ENCODE peak calls at places on chromosomes 7 and 10, in six cellular contexts. R, Y, K, D, C and P are unnamed samples.

GRCh38 chr10:12835709-12836108 is 165.8 kb downstream of the CCDC3 start:
- DNase-seq in R (peak; percentile 33), Y (no peak), K (no peak), D (no peak), C (no peak), P (no peak)

GRCh38 chr10:132193907-132194552 is 7.3 kb downstream of the DPYSL4 start:
- DNase-seq in R (peak; percentile 16), Y (no peak), K (peak; percentile 51), D (peak; percentile 76), C (no peak), P (peak; percentile 85)

GRCh38 chr10:48458662-48459048 is 146.2 kb downstream of the ARHGAP22 start:
- DNase-seq in R (no peak), Y (no peak), K (no peak), D (no peak), C (no peak), P (no peak)

GRCh38 chr10:46283217-46283944 is 3.4 kb upstream of the ANTXRL start:
- DNase-seq in R (no peak), Y (no peak), K (no peak), D (no peak), C (no peak), P (no peak)

GRCh38 chr10:125708971-125709503 is 10.5 kb upstream of the EDRF1 start:
- DNase-seq in R (no peak), Y (no peak), K (no peak), D (no peak), C (no peak), P (no peak)

GRCh38 chr7:24241216-24241615 is 42.8 kb upstream of the NPY start:
- DNase-seq in R (no peak), Y (no peak), K (no peak), D (no peak), C (no peak), P (no peak)

GRCh38 chr10:60099998-60100747 is 193.8 kb upstream of the CCDC6 start:
- DNase-seq in R (no peak), Y (no peak), K (no peak), D (no peak), C (peak; percentile 24), P (no peak)

GRCh38 chr10:82668266-82668665 is 793.3 kb downstream of the NRG3 start:
- DNase-seq in R (no peak), Y (no peak), K (no peak), D (no peak), C (no peak), P (no peak)

GRCh38 chr10:4243651-4244050 is 458.6 kb upstream of the KLF6 start:
- DNase-seq in R (no peak), Y (peak; percentile 67), K (no peak), D (no peak), C (no peak), P (no peak)

GRCh38 chr10:45457487-45457886 is 83.5 kb downstream of the ALOX5 start:
- DNase-seq in R (no peak), Y (no peak), K (no peak), D (no peak), C (no peak), P (no peak)

GRCh38 chr7:95723583-95724180 is 48.7 kb upstream of the DYNC1I1 start:
- DNase-seq in R (no peak), Y (no peak), K (no peak), D (peak; percentile 56), C (peak; percentile 31), P (no peak)

GRCh38 chr10:60901561-60902235 is 42.3 kb downstream of the RHOBTB1 start:
- DNase-seq in R (peak; percentile 60), Y (no peak), K (no peak), D (no peak), C (no peak), P (no peak)

GRCh38 chr10:29048506-29048905 is 240.4 kb upstream of the LYZL1 start:
- DNase-seq in R (no peak), Y (no peak), K (no peak), D (no peak), C (no peak), P (no peak)

GRCh38 chr7:44533301-44534055 is 7.7 kb downstream of the NPC1L1 start:
- DNase-seq in R (no peak), Y (no peak), K (no peak), D (no peak), C (peak; percentile 17), P (no peak)

GRCh38 chr7:112481833-112482669 is 1.3 kb downstream of the LSMEM1 start:
- DNase-seq in R (peak; percentile 48), Y (peak; percentile 90), K (peak; percentile 69), D (no peak), C (no peak), P (no peak)

GRCh38 chr7:104664648-104665047 is 336.2 kb downstream of the LHFPL3 start:
- DNase-seq in R (no peak), Y (no peak), K (no peak), D (no peak), C (no peak), P (no peak)

DNA sequence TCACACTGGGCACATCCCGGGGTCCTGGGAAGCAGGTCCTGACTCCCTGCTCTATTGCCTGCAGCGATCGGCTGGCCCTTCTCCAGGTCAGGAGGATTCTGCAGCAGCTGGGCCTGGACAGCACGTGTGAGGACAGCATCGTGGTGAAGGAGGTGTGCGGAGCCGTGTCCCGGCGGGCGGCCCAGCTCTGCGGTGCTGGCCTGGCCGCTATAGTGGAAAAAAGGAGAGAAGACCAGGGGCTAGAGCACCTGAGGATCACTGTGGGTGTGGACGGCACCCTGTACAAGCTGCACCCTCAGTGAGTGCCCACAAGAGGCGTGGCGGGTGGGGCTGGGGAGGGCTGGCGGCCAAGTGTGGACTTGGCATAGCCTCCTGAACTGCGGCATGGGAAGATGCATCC is 12.8 kb upstream of the HK1 start:
- DNase-seq in R (no peak), Y (no peak), K (no peak), D (no peak), C (no peak), P (no peak)
- TF ChIP-seq CTCF in R (no peak), Y (no peak), K (no peak), D (no peak), C (no peak), P (no peak)

DNA sequence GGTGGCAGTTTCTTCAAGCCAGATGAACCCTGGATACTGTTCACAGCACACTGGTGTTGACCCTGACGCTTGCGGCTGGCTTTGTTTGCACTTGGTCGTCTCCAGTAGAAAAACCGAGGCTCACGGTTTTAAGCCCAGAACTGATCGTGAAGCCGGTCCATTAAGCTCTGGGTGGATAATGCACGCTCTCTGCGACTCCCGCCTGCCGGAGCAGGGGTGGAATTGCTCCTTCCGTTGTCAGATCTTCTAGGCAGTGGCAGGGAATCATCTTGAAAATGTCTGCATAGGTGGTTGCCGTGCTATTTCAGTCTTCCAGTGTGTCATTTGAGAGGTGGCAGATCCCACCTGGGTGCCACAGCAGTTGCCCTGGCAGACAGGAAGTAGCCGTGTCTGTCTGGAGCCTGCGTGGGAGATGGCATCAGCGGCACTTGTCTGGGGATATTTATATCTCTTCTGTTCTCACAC is 35.9 kb upstream of the AP5Z1 start:
- DNase-seq in R (peak; percentile 69), Y (no peak), K (no peak), D (no peak), C (no peak), P (no peak)
- TF ChIP-seq CTCF in R (peak; percentile 55), Y (peak; percentile 46), K (no peak), D (no peak), C (no peak), P (peak; percentile 79)

DNA sequence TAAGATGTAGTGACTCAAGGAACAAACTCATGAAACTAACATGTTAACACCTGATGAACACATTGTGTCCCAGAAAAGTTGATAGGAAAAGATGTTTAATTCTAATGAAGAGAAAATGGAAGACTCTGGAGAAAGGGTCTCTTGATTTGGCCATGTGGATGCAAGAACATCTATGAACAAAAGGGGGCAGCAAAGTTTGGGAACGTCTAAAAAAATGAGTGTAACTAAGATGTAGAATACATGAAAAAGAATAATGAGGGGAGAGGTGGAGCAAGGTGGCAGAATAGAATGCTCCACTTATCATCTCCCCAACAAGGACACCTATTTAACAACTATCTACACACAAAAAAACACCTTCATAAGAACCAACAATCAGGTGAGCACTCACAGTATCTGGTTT is 805.1 kb downstream of the TNS3 start:
- DNase-seq in R (no peak), Y (no peak), K (no peak), D (no peak), C (no peak), P (no peak)
- TF ChIP-seq CTCF in R (no peak), Y (peak; percentile 14), K (peak; percentile 46), D (peak; percentile 10), C (no peak), P (peak; percentile 77)

DNA sequence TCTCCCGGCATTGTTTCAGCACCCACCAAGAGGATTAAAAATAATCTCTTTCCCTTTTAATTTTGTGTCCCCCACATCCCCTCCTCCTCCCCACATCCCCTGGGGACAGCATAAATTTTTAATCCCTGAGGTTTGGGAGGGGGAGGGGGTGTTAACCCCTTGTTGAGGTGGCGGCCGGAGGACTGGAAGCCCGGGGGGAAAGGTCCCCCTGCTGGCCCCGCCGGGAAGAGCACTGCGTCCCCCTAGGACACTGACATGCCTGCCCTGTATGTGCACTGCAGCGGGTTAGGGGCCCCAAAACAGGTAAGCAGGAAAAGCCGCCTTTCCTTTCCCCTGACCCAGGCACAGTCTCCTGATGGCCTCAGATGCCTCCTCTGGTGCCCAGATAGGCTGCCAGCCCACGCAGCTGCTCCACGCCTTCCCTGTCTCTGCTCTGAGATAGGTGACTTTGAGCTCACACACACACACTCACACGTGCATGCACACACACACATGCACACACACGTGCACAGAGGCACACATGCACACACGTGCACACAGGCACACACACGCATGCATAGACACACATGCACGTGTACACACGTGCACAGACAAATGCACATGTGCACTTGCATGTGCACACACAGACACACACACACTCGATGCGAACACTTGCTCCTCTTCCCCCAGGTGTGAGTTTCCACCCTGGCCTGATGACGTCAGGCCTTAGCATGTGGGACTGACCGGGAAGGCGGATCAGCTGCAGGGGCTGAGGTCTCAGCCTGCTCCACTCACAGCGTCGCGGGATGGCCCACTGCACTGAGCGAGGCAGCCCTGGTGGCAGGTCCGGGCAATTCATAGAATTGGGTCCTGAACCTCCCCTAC is 12.3 kb downstream of the CNPY1 start:
- DNase-seq in R (no peak), Y (peak; percentile 40), K (no peak), D (peak; percentile 60), C (peak; percentile 76), P (peak; percentile 64)
- TF ChIP-seq CTCF in R (peak; percentile 37), Y (no peak), K (peak; percentile 44), D (peak; percentile 44), C (peak; percentile 59), P (peak; percentile 76)

GRCh38 chr7:149669121-149669818 is 104.1 kb downstream of the ZNF467 start:
- DNase-seq in R (no peak), Y (no peak), K (no peak), D (no peak), C (no peak), P (no peak)
- TF ChIP-seq CTCF in R (peak; percentile 25), Y (no peak), K (peak; percentile 62), D (no peak), C (peak; percentile 40), P (peak; percentile 73)